ENCODE peak calls at places on chromosomes 12 and 14, in seven cellular contexts. V, N, Z, E, G, K and R are unnamed samples.

GRCh38 chr14:90093942-90094595 is 32.3 kb downstream of the KCNK13 start:
- DNase-seq in G (no peak), K (no peak), N (no peak), V (peak; percentile 46), E (peak; percentile 85), Z (no peak), R (no peak)

GRCh38 chr14:22748691-22749090 is 17.8 kb upstream of the OXA1L start:
- DNase-seq in N (no peak), E (no peak), Z (no peak), V (no peak), G (no peak), K (no peak), R (no peak)

GRCh38 chr14:100617715-100618693 is 30.8 kb upstream of the BEGAIN start:
- DNase-seq in N (peak; percentile 42), V (no peak), K (peak; percentile 26), E (peak; percentile 29), Z (no peak), G (no peak), R (no peak)

GRCh38 chr12:17079251-17079909 is 473.4 kb upstream of the LMO3 start:
- DNase-seq in Z (no peak), G (no peak), N (no peak), V (no peak), E (no peak), K (no peak), R (no peak)

GRCh38 chr14:24080888-24081738 is 9.8 kb downstream of the CPNE6 start:
- DNase-seq in E (peak; percentile 38), K (peak; percentile 85), G (peak; percentile 46), Z (peak; percentile 41), N (peak; percentile 89), V (peak; percentile 43), R (peak; percentile 64)

GRCh38 chr12:30440826-30441602 is 254.7 kb downstream of the IPO8 start:
- DNase-seq in K (peak; percentile 42), E (peak; percentile 29), N (no peak), V (no peak), Z (no peak), G (no peak), R (no peak)

GRCh38 chr12:116958402-116959197 is 47.9 kb downstream of the FBXW8 start:
- DNase-seq in E (peak; percentile 6), K (no peak), V (no peak), Z (no peak), N (no peak), G (no peak), R (no peak)

GRCh38 chr14:68403191-68403781 is 389.6 kb downstream of the ZFP36L1 start:
- DNase-seq in G (no peak), V (no peak), N (no peak), K (no peak), E (peak; percentile 51), Z (no peak), R (no peak)

GRCh38 chr12:6462234-6462995 is 8.1 kb downstream of the VAMP1 start:
- DNase-seq in G (no peak), Z (no peak), E (no peak), V (no peak), N (no peak), K (no peak), R (no peak)

GRCh38 chr12:69329669-69330428 is 18.3 kb upstream of the LYZ start:
- DNase-seq in E (no peak), V (no peak), N (no peak), G (peak; percentile 14), K (no peak), Z (no peak), R (no peak)

GRCh38 chr12:8987163-8987562 is 2.2 kb upstream of the KLRG1 start:
- DNase-seq in G (no peak), V (no peak), N (no peak), K (no peak), E (no peak), Z (no peak), R (no peak)

GRCh38 chr12:73529954-73530353 is 1007.7 kb upstream of the ATXN7L3B start:
- DNase-seq in V (no peak), Z (no peak), E (no peak), N (no peak), G (no peak), K (no peak), R (no peak)

GRCh38 chr12:85626031-85626781 is 210.0 kb downstream of the RASSF9 start:
- DNase-seq in N (no peak), Z (no peak), V (peak; percentile 79), K (no peak), G (no peak), E (peak; percentile 89), R (no peak)

GRCh38 chr14:103132381-103133212 is 9.3 kb downstream of the TNFAIP2 start:
- DNase-seq in N (peak; percentile 54), V (no peak), G (no peak), E (no peak), K (no peak), Z (no peak), R (no peak)

GRCh38 chr14:53741379-53742225 is 215.0 kb downstream of the BMP4 start:
- DNase-seq in N (peak; percentile 2), Z (no peak), E (peak; percentile 2), G (no peak), V (no peak), K (no peak), R (no peak)

GRCh38 chr12:124544983-124545382 is 22.4 kb downstream of the NCOR2 start:
- DNase-seq in G (no peak), E (no peak), V (no peak), N (no peak), Z (no peak), K (no peak), R (no peak)

DNA sequence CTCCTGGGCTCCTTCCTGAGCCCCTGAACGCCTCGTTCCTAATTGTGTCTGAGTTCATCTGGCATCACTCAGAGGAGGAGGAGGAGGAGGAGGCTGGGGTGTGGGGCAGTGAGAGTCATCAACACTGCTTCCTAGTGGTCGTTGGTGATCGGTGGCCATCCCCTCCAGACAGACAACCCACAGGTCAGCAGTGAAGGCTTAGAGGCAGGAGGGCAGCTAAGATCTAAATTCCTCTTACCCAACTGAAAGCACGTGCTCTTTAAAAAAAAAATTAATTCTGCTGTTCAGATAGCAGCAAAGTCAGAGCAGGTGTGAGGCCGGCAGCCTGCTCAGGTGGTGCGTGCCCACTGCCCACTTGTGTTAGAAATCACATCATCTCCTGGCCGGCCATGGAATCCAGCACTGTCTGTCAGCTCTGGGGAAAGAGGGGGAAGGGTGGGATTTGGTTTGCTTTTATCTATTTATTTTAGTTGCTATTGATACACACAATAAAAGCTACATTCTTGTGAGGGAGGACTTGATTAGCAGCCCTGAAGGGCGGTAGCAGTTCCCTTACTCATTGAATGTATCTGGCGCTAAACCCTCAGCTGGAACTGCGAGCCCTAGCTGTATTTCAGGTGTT is 46.6 kb downstream of the PPP2R5C start:
- DNase-seq in G (no peak), V (no peak), N (no peak), K (peak; percentile 60), Z (no peak), E (no peak), R (no peak)
- TF ChIP-seq CTCF in G (no peak), V (no peak), N (no peak), K (no peak), Z (no peak), E (no peak), R (no peak)

GRCh38 chr12:54463484-54463883 is 9.9 kb downstream of the GTSF1 start:
- DNase-seq in Z (no peak), K (no peak), N (no peak), G (no peak), E (no peak), V (no peak), R (no peak)

GRCh38 chr12:54455760-54456469 is 17.5 kb downstream of the GTSF1 start:
- DNase-seq in V (no peak), N (no peak), Z (no peak), K (no peak), E (no peak), G (no peak), R (no peak)

GRCh38 chr12:54460317-54460935 is 13.0 kb downstream of the GTSF1 start:
- DNase-seq in G (no peak), Z (no peak), E (no peak), V (no peak), K (no peak), N (no peak), R (no peak)

GRCh38 chr12:54463034-54463433 is 10.4 kb downstream of the GTSF1 start:
- DNase-seq in V (peak; percentile 71), Z (peak; percentile 65), E (peak; percentile 10), N (no peak), K (no peak), G (no peak), R (no peak)

DNA sequence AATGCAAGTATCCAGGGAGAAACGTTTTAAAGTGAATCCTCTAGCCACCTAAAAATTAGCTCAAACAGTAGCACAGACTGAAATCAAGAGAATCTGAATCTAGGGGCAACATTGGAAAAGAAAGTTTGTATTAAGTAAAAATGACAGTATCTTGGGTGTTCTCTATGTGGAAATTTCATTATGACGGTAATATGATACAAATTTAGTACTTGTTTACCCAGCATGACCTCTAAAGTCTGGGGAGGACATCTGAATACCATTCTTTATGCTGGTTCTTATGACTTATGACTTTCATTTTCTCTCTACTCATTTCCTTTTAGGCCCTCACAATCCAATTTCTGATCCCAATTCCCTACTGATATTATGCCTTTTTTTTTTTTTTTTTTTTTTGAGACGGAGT is 14.0 kb downstream of the GTSF1 start:
- DNase-seq in K (no peak), Z (no peak), E (no peak), N (no peak), G (no peak), V (no peak), R (no peak)
- H3K27me3 ChIP-seq in K (peaks cover under 1% of the 10 kb centered on the region), Z (no peaks in the 10 kb centered on the region), E (peaks cover 9% of the 10 kb centered on the region), N (no peaks in the 10 kb centered on the region), G (no peaks in the 10 kb centered on the region), V (no peaks in the 10 kb centered on the region), R (no peaks in the 10 kb centered on the region)

DNA sequence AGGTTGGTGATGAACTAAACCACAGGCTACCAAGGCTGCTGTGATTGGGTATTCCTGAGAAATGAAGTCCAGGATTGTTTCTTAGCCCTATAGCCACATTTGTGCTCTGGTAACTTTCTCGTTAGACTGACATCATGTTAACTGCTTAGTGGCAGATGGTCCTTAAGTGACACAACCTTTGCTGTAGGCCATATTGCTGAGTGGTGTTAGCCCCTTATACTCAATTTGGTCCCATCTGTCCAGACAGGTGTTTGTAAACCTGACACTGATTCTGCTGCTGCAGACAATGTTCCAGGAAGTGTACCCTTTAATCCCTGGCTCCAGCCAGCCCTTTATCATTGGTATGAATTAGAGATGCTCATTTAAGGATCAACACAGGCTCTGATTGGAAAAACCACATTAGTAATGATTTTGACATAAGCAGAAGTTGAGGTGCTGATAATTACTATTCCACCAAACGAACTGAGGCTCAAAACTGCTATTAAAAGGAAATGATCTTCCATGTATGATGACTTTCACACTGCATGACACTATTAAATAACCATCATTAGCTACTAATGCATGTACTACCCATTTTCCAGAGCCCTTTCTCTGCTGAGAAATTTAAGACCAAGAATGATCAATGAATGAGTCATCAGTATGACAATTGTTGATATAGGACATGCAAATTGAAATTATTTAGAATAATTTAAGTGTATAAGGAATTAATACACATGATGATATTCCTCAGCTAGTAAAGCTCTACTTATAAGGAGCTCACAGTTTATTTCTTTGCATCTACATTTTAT is 3.6 kb upstream of the SSTR1 start:
- DNase-seq in V (no peak), N (no peak), G (no peak), Z (no peak), K (no peak), E (no peak), R (no peak)
- H3K4me1 ChIP-seq in V (no peaks in the 10 kb centered on the region), N (peaks cover 4% of the 10 kb centered on the region), G (peaks cover 10% of the 10 kb centered on the region), Z (no peaks in the 10 kb centered on the region), K (no peaks in the 10 kb centered on the region), E (peaks cover 9% of the 10 kb centered on the region), R (no peaks in the 10 kb centered on the region)

DNA sequence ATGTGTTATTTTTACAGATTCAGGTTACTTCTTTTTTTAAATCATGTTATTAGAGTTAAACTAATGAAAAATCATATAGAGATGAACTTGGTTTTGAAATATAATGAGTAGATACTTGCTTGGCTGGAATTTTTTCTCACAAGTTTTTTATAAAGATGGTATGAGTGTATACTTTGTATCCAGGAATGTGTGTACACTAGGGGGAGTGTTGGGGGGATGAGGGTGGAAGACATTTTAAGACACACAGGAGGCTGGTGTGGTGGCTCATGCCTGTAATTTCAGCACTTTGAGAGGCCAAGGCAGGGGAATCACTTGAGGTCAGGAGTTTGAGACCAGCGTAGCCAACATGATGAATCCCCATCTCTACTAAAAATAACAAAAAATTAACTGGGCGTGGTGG is 23.2 kb downstream of the PPM1A start:
- DNase-seq in E (no peak), Z (no peak), V (no peak), G (no peak), N (no peak), K (no peak), R (no peak)
- TF ChIP-seq CTCF in E (no peak), Z (no peak), V (no peak), G (no peak), N (no peak), K (no peak), R (no peak)